ENCODE peak calls at places on chromosomes 11 and 22, in eight cellular contexts. P is fibroblast of lung, S is A549, F is GM12865, Q is lung, A is NB4, K is lower leg skin, R is brain microvascular endothelial cell. D is an unnamed sample.

GRCh38 chr11:10743354-10744035 is 7.6 kb upstream of the CTR9 start:
- DNase-seq in K (no peak), R (no peak), F (peak; percentile 41), A (peak; percentile 64), P (no peak), Q (no peak), S (no peak), D (no peak)

GRCh38 chr11:47185305-47186075 is 744 bp downstream of the PACSIN3 start:
- DNase-seq in A (peak; percentile 55), Q (peak; percentile 74), S (peak; percentile 46), R (peak; percentile 11), P (peak; percentile 72), K (no peak), F (no peak), D (no peak)

GRCh38 chr11:97770570-97770969 is 1250.2 kb upstream of the CNTN5 start:
- DNase-seq in P (no peak), F (no peak), S (no peak), K (no peak), A (no peak), R (no peak), Q (no peak), D (no peak)

GRCh38 chr11:77401486-77402217 is 72.2 kb downstream of the PAK1 start:
- DNase-seq in A (peak; percentile 25), K (no peak), P (no peak), S (no peak), F (no peak), Q (no peak), R (no peak), D (no peak)

GRCh38 chr11:12467610-12468009 is 90.2 kb downstream of the PARVA start:
- DNase-seq in F (no peak), S (no peak), Q (no peak), R (no peak), K (no peak), A (no peak), P (no peak), D (no peak)

GRCh38 chr11:47254381-47254780 is 3.4 kb upstream of the NR1H3 start:
- DNase-seq in Q (no peak), P (peak; percentile 52), K (peak; percentile 58), A (peak; percentile 25), F (no peak), R (no peak), S (no peak), D (no peak)

GRCh38 chr11:12680246-12680939 is 6.2 kb downstream of the TEAD1 start:
- DNase-seq in A (peak; percentile 49), Q (peak; percentile 86), K (peak; percentile 83), P (peak; percentile 95), S (peak; percentile 92), R (peak; percentile 94), F (peak; percentile 74), D (peak; percentile 69)

GRCh38 chr11:69152748-69153446 is 2.8 kb upstream of the SMIM38 start:
- DNase-seq in R (no peak), P (no peak), K (no peak), Q (no peak), S (no peak), A (no peak), F (no peak), D (no peak)

GRCh38 chr11:30006876-30007275 is 10.0 kb downstream of the KCNA4 start:
- DNase-seq in A (no peak), K (no peak), S (no peak), P (no peak), Q (no peak), F (no peak), R (no peak), D (no peak)

GRCh38 chr11:65860278-65861164 is at the start of gene MUS81:
- DNase-seq in A (peak; percentile 99), P (peak; percentile 99), S (peak; percentile 99), F (peak; percentile 99), R (peak; percentile 96), Q (peak; percentile 97), K (peak; percentile 97), D (peak; percentile 96)

GRCh38 chr11:65858354-65859133 is 564 bp upstream of the CFL1 start:
- DNase-seq in S (no peak), Q (no peak), F (no peak), P (no peak), A (no peak), K (no peak), R (no peak), D (no peak)

GRCh38 chr11:65857500-65858353 is at the start of gene CFL1:
- DNase-seq in S (peak; percentile 99), F (peak; percentile 99), A (peak; percentile 99), K (peak; percentile 97), P (peak; percentile 97), Q (peak; percentile 98), R (peak; percentile 98), D (peak; percentile 94)

GRCh38 chr11:65859812-65860277 is 388 bp upstream of the MUS81 start:
- DNase-seq in P (no peak), Q (no peak), K (no peak), S (no peak), F (no peak), A (no peak), R (no peak), D (no peak)

DNA sequence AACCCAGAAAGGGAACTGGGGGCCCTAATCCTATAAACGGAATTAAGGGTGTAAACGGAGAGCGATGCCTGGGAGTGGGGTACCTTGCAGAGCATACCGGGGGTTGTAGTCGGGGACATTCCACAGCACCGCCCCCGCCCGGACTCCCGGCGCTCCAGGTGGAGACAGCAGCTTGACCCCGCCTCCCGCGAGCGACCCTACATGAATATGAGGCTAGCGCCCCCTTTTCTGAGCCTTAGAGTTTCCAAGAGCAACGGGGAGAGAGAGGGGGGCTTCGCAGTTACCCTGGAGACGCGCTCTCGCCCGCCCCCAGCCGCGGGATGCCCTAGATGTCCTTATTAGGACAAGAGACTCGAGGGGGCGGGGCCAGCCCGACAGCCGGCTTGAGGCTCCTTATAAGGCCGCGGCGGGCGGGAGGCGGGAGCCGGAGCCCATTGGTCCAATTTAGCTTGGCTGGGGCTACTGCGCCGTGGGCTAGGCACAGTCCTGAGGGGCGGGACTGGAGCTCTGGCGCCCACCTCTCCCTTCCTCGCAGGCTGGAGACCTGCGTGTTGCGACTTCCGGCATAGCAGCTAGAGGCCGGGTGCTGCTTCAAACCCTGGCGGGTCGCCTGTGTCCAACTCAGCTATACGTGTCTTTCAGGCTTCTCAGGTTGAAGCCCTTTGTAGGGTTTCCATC is 960 bp upstream of the MUS81 start:
- DNase-seq in S (peak; percentile 99), F (peak; percentile 100), K (peak; percentile 99), P (peak; percentile 99), Q (peak; percentile 99), R (peak; percentile 98), A (peak; percentile 100), D (peak; percentile 96)
- TF ChIP-seq CTCF in S (no peak), F (no peak), K (no peak), P (peak; percentile 5), Q (no peak), R (peak; percentile 13), A (no peak), D (no peak)

DNA sequence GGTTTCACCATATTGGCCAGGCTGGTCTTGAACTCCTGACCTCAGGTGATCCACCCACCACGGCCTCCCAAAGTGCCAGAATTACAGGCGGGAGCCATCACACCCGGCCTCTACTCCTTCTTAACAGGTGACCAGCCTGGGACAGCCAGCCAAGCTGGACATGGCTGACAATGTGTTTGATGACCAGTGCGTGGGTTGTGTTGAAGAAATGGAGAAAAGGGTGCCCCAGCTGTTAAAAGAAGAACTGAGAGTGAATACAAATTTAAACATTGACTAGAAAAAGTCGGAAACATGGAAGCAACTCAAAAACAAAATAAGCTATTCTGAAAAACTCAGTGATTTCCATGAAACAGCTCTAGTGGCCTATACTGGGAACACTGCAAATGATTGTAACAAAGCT is 86.5 kb upstream of the CLPB start:
- DNase-seq in F (no peak), Q (no peak), A (no peak), P (no peak), S (no peak), K (no peak), R (no peak), D (no peak)
- TF ChIP-seq CTCF in F (no peak), Q (no peak), A (no peak), P (no peak), S (no peak), K (no peak), R (no peak), D (no peak)

DNA sequence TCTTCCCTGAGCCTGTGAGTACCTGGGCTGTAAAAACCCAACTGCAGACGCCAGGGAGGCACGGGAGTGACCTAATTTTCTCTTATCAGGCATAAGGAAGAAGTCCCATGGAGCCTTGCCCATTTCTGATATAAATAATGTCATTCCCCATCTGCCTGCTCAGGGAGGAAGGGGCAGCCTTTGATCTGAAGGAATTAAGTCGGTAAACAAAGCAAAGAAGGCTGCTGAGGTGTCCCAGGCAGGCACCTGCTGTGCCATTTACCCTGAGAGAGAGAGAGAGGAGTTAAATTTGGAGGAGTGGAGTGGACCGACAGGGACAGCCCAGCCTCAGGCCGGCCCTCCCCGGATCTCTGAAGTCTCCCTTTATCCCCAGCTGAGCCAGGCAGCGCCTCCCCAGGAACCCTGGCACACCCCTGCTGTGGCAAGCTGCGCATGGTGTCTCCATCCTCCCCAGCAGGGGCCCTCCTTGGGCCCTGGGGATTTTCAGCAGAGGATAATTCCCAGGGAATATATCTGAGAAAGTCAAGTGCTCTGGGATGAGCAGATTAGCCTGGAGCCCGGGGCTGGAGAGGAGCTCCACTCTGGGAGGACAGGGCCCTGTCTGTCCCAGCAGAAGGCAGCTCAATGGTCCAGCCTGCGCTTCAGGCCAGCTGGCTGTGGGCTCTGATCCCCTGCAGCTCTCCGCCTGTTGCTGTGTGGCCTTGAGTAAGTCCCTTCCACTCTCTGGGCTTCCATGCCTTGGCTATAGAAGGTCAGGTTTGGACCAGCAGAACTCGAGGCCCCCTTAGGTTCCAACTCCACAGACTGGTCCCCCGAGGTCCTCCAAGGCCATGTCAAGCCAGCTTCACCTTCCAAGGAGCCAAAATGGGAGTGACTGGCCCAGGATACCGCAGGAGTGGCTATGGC is 17.5 kb upstream of the CABP7 start:
- DNase-seq in F (no peak), R (no peak), Q (no peak), S (peak; percentile 29), P (no peak), A (no peak), K (no peak), D (no peak)
- TF ChIP-seq CTCF in F (no peak), R (peak; percentile 32), Q (no peak), S (no peak), P (no peak), A (no peak), K (no peak), D (no peak)

DNA sequence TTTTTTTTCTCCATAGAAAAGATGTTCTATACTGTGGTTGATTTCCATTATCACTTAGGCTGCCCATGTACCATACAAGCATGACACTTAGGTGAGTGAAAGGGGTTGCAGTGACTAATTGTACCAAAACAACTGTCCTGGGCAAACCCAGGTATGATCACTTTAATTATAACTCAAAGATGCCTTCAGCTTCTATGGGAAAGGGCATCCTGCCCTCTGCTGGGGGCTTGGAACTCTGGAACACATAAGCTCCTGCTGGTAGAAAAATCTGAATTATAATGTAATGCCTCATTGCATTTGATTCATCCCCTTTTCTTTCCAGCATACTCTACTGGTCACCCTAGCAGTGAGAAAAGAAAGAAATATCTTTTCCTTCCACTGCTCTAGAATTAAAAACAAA is 206.3 kb downstream of the DDX10 start:
- DNase-seq in K (no peak), S (peak; percentile 57), R (peak; percentile 67), Q (no peak), P (peak; percentile 67), F (peak; percentile 50), A (peak; percentile 31), D (peak; percentile 10)
- TF ChIP-seq CTCF in K (no peak), S (peak; percentile 54), R (peak; percentile 87), Q (no peak), P (peak; percentile 69), F (peak; percentile 38), A (no peak), D (peak; percentile 68)